ENCODE peak calls at places on chromosomes 13 and 19, in six cellular contexts. One of them, this sample, is unnamed.

GRCh38 chr19:49149652-49150105 is 5.5 kb downstream of the HRC start:
- DNase-seq in DMS53: peak; percentile 92
- DNase-seq in ecto neural progenitor cell: peak; percentile 86
- DNase-seq in T-helper 2 cell: no peak
- DNase-seq in EL: peak; percentile 82
- DNase-seq in Peyer's patch: peak; percentile 67
- DNase-seq in this sample: peak; percentile 76

GRCh38 chr19:1069009-1069779 is 2.2 kb downstream of the ARHGAP45 start:
- DNase-seq in DMS53: peak; percentile 33
- DNase-seq in ecto neural progenitor cell: no peak
- DNase-seq in T-helper 2 cell: peak; percentile 94
- DNase-seq in EL: no peak
- DNase-seq in Peyer's patch: peak; percentile 93
- DNase-seq in this sample: peak; percentile 73

GRCh38 chr19:15222738-15223648 is 9.3 kb downstream of the EPHX3 start:
- DNase-seq in DMS53: peak; percentile 96
- DNase-seq in ecto neural progenitor cell: peak; percentile 99
- DNase-seq in T-helper 2 cell: peak; percentile 90
- DNase-seq in EL: peak; percentile 97
- DNase-seq in Peyer's patch: peak; percentile 87
- DNase-seq in this sample: peak; percentile 95

GRCh38 chr19:40521276-40521675 is 54.5 kb downstream of the SPTBN4 start:
- DNase-seq in DMS53: peak; percentile 67
- DNase-seq in ecto neural progenitor cell: no peak
- DNase-seq in T-helper 2 cell: no peak
- DNase-seq in EL: no peak
- DNase-seq in Peyer's patch: no peak
- DNase-seq in this sample: no peak

GRCh38 chr19:44603201-44603945 is 10.0 kb upstream of the IGSF23 start:
- DNase-seq in DMS53: no peak
- DNase-seq in ecto neural progenitor cell: no peak
- DNase-seq in T-helper 2 cell: no peak
- DNase-seq in EL: peak; percentile 97
- DNase-seq in Peyer's patch: no peak
- DNase-seq in this sample: peak; percentile 28

GRCh38 chr13:42277618-42278276 is 5.8 kb downstream of the AKAP11 start:
- DNase-seq in DMS53: no peak
- DNase-seq in ecto neural progenitor cell: no peak
- DNase-seq in T-helper 2 cell: peak; percentile 34
- DNase-seq in EL: no peak
- DNase-seq in Peyer's patch: no peak
- DNase-seq in this sample: no peak

GRCh38 chr19:42201489-42202289 is 15.8 kb downstream of the DEDD2 start:
- DNase-seq in DMS53: no peak
- DNase-seq in ecto neural progenitor cell: no peak
- DNase-seq in T-helper 2 cell: peak; percentile 81
- DNase-seq in EL: no peak
- DNase-seq in Peyer's patch: peak; percentile 86
- DNase-seq in this sample: peak; percentile 80

GRCh38 chr13:74771964-74772363 is 637.8 kb upstream of the KLF12 start:
- DNase-seq in DMS53: no peak
- DNase-seq in ecto neural progenitor cell: no peak
- DNase-seq in T-helper 2 cell: no peak
- DNase-seq in EL: peak; percentile 87
- DNase-seq in Peyer's patch: no peak
- DNase-seq in this sample: no peak

GRCh38 chr19:46861691-46862503 is 1.1 kb downstream of the ARHGAP35 start:
- DNase-seq in DMS53: peak; percentile 55
- DNase-seq in ecto neural progenitor cell: peak; percentile 65
- DNase-seq in T-helper 2 cell: no peak
- DNase-seq in EL: peak; percentile 26
- DNase-seq in Peyer's patch: peak; percentile 49
- DNase-seq in this sample: no peak

GRCh38 chr13:85529216-85529590 is 270.0 kb downstream of the SLITRK6 start:
- DNase-seq in DMS53: no peak
- DNase-seq in ecto neural progenitor cell: no peak
- DNase-seq in T-helper 2 cell: no peak
- DNase-seq in EL: peak; percentile 51
- DNase-seq in Peyer's patch: no peak
- DNase-seq in this sample: no peak

GRCh38 chr13:96837809-96838208 is 156.5 kb downstream of the OXGR1 start:
- DNase-seq in DMS53: no peak
- DNase-seq in ecto neural progenitor cell: no peak
- DNase-seq in T-helper 2 cell: no peak
- DNase-seq in EL: no peak
- DNase-seq in Peyer's patch: no peak
- DNase-seq in this sample: no peak

GRCh38 chr13:21511841-21512240 is 52.7 kb upstream of the ZDHHC20 start:
- DNase-seq in DMS53: no peak
- DNase-seq in ecto neural progenitor cell: no peak
- DNase-seq in T-helper 2 cell: no peak
- DNase-seq in EL: no peak
- DNase-seq in Peyer's patch: no peak
- DNase-seq in this sample: no peak

GRCh38 chr13:41098761-41099160 is 33.8 kb downstream of the KBTBD6 start:
- DNase-seq in DMS53: no peak
- DNase-seq in ecto neural progenitor cell: no peak
- DNase-seq in T-helper 2 cell: no peak
- DNase-seq in EL: no peak
- DNase-seq in Peyer's patch: no peak
- DNase-seq in this sample: no peak

GRCh38 chr13:27808866-27809546 is 16.7 kb downstream of the GSX1 start:
- DNase-seq in DMS53: no peak
- DNase-seq in ecto neural progenitor cell: no peak
- DNase-seq in T-helper 2 cell: no peak
- DNase-seq in EL: no peak
- DNase-seq in Peyer's patch: no peak
- DNase-seq in this sample: no peak

GRCh38 chr13:92320323-92320722 is 906.3 kb upstream of the GPC6 start:
- DNase-seq in DMS53: no peak
- DNase-seq in ecto neural progenitor cell: no peak
- DNase-seq in T-helper 2 cell: no peak
- DNase-seq in EL: no peak
- DNase-seq in Peyer's patch: no peak
- DNase-seq in this sample: no peak

GRCh38 chr19:1884291-1884718 is 991 bp downstream of the ABHD17A start:
- DNase-seq in DMS53: no peak
- DNase-seq in ecto neural progenitor cell: no peak
- DNase-seq in T-helper 2 cell: peak; percentile 49
- DNase-seq in EL: no peak
- DNase-seq in Peyer's patch: no peak
- DNase-seq in this sample: no peak

GRCh38 chr13:98327326-98328314 is 150.6 kb upstream of the RNF113B start:
- DNase-seq in DMS53: no peak
- DNase-seq in ecto neural progenitor cell: peak; percentile 72
- DNase-seq in T-helper 2 cell: no peak
- DNase-seq in EL: peak; percentile 34
- DNase-seq in Peyer's patch: no peak
- DNase-seq in this sample: no peak

GRCh38 chr19:33868821-33869412 is 72.2 kb downstream of the KCTD15 start:
- DNase-seq in DMS53: no peak
- DNase-seq in ecto neural progenitor cell: peak; percentile 67
- DNase-seq in T-helper 2 cell: no peak
- DNase-seq in EL: peak; percentile 30
- DNase-seq in Peyer's patch: no peak
- DNase-seq in this sample: peak; percentile 62

GRCh38 chr19:49161987-49162386 is 4.4 kb downstream of the TRPM4 start:
- DNase-seq in DMS53: no peak
- DNase-seq in ecto neural progenitor cell: no peak
- DNase-seq in T-helper 2 cell: no peak
- DNase-seq in EL: no peak
- DNase-seq in Peyer's patch: no peak
- DNase-seq in this sample: no peak

GRCh38 chr19:11534538-11534937 is 4.1 kb upstream of the CNN1 start:
- DNase-seq in DMS53: no peak
- DNase-seq in ecto neural progenitor cell: no peak
- DNase-seq in T-helper 2 cell: no peak
- DNase-seq in EL: no peak
- DNase-seq in Peyer's patch: no peak
- DNase-seq in this sample: no peak

GRCh38 chr13:20873348-20873747 is 29.2 kb downstream of the XPO4 start:
- DNase-seq in DMS53: no peak
- DNase-seq in ecto neural progenitor cell: no peak
- DNase-seq in T-helper 2 cell: no peak
- DNase-seq in EL: peak; percentile 57
- DNase-seq in Peyer's patch: no peak
- DNase-seq in this sample: no peak